ENCODE peak calls at places on chromosomes 16 and 17, in four cellular contexts. H is ovary, I is A549, O is right lobe of liver. A is an unnamed sample.

GRCh38 chr17:56203430-56203829 is 50.2 kb downstream of the ANKFN1 start:
- DNase-seq in H (no peak), I (peak), O (no peak), A (no peak)

GRCh38 chr17:42878123-42878880 is 22.3 kb upstream of the G6PC1 start:
- DNase-seq in H (no peak), I (no peak), O (peak), A (peak)

GRCh38 chr17:21041753-21042433 is 918 bp downstream of the USP22 start:
- DNase-seq in H (peak), I (peak), O (peak), A (peak)

GRCh38 chr16:82071421-82071820 is 36.4 kb downstream of the HSD17B2 start:
- DNase-seq in H (no peak), I (no peak), O (no peak), A (no peak)

GRCh38 chr17:30827082-30827481 is 2.6 kb upstream of the CRLF3 start:
- DNase-seq in H (no peak), I (no peak), O (no peak), A (no peak)

GRCh38 chr17:80976718-80977117 is 14.9 kb upstream of the CHMP6 start:
- DNase-seq in H (no peak), I (no peak), O (no peak), A (no peak)

GRCh38 chr17:35795007-35795870 is at the start of gene MMP28:
- DNase-seq in H (no peak), I (peak), O (no peak), A (no peak)

GRCh38 chr17:57363998-57364645 is 107.8 kb downstream of the MSI2 start:
- DNase-seq in H (no peak), I (no peak), O (no peak), A (no peak)

GRCh38 chr16:17784073-17784472 is 313.3 kb upstream of the XYLT1 start:
- DNase-seq in H (no peak), I (no peak), O (no peak), A (no peak)

GRCh38 chr16:66154801-66155200 is 211.7 kb upstream of the CDH5 start:
- DNase-seq in H (no peak), I (no peak), O (no peak), A (no peak)

DNA sequence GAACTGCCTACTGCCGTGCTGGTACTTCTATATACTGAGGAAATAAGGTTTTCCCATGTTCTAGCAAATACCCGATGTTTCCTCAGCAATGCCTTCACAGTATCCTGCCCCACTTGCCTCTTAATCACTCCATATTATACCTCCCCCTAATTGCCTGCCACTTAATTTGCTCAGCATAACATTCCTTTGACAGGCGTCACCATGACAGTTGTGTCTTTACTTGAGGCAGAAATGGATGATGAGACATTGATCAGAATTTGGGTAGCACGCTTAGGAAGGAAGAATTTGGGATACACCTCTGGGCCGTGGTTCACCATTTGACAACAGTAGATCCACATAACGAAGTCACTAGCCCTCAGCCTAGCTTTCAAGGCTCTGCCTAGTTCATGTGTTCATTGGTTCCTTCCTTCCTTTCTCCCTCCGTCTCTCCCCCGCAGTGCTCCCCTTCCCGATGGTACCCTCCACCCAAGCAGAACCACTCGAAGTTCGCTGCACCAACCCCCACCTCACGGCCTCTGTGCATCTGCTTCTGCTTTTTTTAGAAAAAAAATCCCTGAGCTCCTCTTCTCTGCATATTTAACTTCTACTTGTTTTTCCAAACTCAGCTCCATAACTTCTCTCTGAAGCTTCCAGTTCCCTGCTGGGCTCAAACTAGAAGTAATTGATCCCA is 19.4 kb downstream of the IQCK start:
- DNase-seq in H (no peak), I (no peak), O (no peak), A (no peak)
- H3K27ac ChIP-seq in H (no peak), I (no peak), O (no peak), A (no peak)

GRCh38 chr17:2980211-2980903 is 83.0 kb downstream of the OR1D5 start:
- DNase-seq in H (no peak), I (no peak), O (no peak), A (no peak)
- TF ChIP-seq CTCF in H (no peak), I (no peak), O (no peak), A (no peak)

DNA sequence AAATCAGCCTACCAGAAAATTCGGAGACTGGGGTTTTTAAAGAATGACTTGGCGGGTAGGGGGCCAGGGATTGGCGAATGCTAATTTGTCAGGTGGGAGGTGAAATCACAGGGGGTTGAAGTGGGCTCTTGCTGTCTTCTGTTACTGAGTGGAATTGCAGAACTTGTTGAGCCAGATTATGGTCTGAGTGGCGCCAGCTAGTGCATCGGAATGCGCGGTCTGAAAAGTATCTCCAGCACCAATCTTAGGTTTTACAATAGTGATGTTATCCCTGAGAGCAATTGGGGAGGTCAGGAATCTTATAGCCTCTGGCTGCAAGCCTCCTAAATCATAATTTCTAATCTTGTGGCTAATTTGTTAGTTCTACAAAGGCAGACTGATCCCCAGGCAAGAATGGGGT is 762 bp upstream of the RBL2 start:
- DNase-seq in H (no peak), I (no peak), O (no peak), A (no peak)
- H3K4me3 ChIP-seq in H (no peak), I (peak), O (peak), A (peak)

DNA sequence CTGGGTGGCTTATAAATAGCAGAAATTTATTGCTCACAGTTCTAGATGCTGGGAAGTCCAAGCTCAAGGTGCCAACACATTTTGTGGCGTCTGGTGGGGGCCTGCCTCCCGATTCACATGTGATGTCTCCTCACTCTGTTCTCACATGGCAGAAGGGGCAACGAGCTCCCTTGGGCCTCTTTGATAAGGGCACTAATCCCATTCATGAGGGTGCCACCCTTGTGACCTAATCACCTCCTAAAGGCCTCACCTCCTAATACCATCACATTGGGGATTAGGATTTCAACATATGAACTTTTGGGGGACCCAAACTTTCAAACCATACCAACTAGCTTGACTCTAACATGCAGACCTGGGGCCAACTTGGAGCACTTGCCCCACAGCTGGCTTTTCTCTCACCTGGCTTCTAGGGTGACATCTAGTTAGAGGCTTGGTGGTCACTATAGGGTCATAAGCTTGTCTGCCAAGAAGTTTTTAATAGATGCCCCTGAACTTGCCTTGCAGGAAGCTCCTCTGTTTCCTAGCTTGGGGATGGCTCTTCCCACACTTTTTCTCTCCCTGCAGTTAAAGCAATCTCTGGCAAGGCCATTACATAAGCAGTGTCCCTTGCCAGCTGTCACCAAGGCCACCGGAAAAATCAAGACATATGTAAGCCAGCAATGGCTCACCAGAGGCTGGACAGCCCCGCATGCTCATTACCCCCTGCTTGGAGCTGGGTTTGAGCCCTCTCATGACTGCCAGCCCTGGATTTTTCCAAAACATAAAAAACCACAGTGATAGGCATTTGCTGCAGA is 8.4 kb upstream of the MED9 start:
- DNase-seq in H (no peak), I (no peak), O (no peak), A (no peak)
- H3K27ac ChIP-seq in H (no peak), I (no peak), O (no peak), A (peak)

DNA sequence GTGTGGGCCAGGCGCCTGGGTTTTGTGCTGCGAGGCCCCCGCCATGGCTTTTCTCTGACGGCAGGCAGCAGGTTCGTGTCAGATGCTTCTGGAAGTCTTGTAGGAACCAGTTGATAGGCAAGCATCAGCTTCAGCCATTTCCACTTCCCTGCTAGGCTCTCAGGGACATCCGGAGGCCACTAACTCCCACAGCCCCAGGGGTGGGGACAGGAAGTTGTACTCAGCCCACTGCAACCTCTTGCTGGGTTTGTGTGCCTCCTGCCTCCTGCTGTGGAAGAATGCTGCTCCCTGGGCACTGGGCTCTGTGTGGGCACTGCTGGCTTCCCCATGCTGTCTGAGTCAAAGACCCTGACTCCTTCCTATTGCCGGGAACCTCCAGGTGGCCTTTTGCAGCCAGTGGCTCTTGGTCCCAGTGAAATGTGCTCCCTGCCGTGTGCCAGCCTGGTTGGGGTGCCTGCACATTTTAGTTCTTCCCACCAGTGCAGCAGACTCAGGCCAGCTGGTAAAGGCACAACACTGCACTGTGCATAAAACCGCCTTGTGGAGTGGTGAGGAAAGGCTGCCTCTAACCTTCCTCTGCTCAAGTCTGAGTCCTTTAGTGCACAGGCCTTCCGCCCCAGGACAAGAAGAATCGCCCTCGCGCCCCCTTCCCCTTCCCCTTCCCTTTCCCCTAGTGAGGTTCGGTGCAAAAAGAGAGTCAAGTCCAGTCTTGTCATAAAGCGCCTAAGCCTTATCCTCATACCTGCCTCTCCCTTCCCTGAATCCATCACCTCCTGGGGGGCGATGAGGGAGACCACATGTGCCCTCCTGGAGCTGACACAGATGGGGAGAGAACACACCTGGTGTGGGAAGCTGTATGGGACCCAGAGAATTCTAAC is 16.6 kb downstream of the LDHD start:
- DNase-seq in H (no peak), I (no peak), O (peak), A (no peak)
- TF ChIP-seq CTCF in H (no peak), I (no peak), O (no peak), A (no peak)

DNA sequence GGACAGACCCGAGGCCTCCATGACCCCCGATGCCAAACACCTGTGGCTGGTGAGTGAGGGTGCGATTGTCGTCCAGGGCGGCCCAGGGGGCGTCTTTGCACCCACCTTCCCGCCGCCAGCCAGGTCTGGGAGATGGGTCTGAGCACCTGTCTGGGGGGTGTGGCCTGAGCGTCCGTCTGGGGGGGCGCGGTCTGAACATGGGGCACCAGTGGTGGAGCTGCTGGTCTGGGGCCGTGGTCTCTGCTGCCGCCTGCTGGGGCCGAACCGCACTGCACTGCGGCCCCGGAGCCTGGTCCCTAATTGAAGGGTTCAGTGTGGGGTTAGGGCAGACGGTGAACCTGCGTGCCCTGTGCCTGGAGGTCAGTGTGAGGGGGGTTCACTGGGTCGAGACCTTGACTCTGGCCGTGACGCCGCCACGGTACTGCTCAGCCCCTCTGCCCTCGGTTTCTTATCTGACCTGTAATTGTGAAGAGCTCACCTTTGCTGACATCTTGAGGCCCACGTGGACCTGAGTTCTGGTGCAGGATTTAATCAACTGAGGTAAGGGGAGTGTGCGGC is 12.6 kb upstream of the TCF25 start:
- DNase-seq in H (peak), I (peak), O (peak), A (peak)
- H3K4me3 ChIP-seq in H (no peak), I (no peak), O (no peak), A (no peak)

DNA sequence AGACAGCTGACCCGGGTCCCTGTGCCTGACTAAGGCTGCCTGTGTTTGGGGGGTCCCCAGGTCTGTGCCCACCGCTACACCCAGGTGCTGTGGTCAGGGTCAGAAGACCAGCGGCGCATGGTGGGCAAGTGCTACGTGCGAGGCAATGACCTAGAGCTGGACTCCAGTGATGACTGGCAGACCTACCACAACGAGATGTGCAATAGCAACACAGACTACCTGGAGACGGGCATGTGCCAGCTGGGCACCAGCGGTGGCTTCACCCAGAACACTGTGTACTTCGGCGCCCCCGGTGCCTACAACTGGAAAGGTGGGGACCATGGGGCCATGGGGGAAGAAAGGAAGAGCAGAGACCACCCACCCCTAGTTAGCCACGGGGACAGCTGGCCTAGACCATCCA is 12.1 kb downstream of the ITGA3 start:
- DNase-seq in H (no peak), I (no peak), O (peak), A (no peak)
- H3K27ac ChIP-seq in H (no peak), I (no peak), O (no peak), A (no peak)